ENCODE peak calls at places on chromosomes 7 and 10, in eight cellular contexts. T, N, E, L, Z, J, U and I are unnamed samples.
A peak's percentile ranks its signal among the peaks of the same experiment; 100 is the strongest.

GRCh38 chr7:142983825-142984224 is 21.7 kb upstream of the KEL start:
- DNase-seq in J (no peak), T (no peak), E (no peak), L (no peak), N (no peak), U (no peak), Z (no peak), I (no peak)

GRCh38 chr10:19815478-19816419 is 483 bp upstream of the PLXDC2 start:
- DNase-seq in L (peak; percentile 36), Z (no peak), J (peak; percentile 95), N (no peak), T (peak; percentile 93), E (no peak), U (no peak), I (no peak)

GRCh38 chr7:95636140-95636539 is 39.8 kb upstream of the PDK4 start:
- DNase-seq in N (no peak), J (no peak), U (no peak), L (peak; percentile 82), T (no peak), Z (no peak), E (no peak), I (no peak)

GRCh38 chr7:124697746-124698145 is 67.8 kb downstream of the GPR37 start:
- DNase-seq in T (no peak), L (no peak), U (no peak), J (no peak), N (no peak), Z (no peak), E (no peak), I (no peak)

GRCh38 chr7:107686816-107687387 is 26.3 kb downstream of the SLC26A4 start:
- DNase-seq in L (no peak), N (no peak), Z (no peak), E (no peak), U (no peak), J (no peak), T (no peak), I (no peak)

GRCh38 chr7:56063882-56064625 is at the start of gene SUMF2:
- DNase-seq in Z (peak; percentile 85), J (peak; percentile 96), L (peak; percentile 74), N (peak; percentile 83), U (peak; percentile 73), T (peak; percentile 90), E (peak; percentile 74), I (peak; percentile 89)

GRCh38 chr10:8294779-8295178 is 240.3 kb downstream of the GATA3 start:
- DNase-seq in U (no peak), J (no peak), N (no peak), E (no peak), Z (no peak), L (no peak), T (no peak), I (no peak)

GRCh38 chr10:132575320-132576201 is 38.0 kb downstream of the INPP5A start:
- DNase-seq in J (no peak), L (peak; percentile 86), E (peak; percentile 81), U (no peak), Z (peak; percentile 40), T (peak; percentile 96), N (no peak), I (no peak)

GRCh38 chr10:113663142-113663541 is 699 bp downstream of the NRAP start:
- DNase-seq in N (no peak), E (no peak), J (no peak), Z (no peak), U (no peak), T (no peak), L (no peak), I (no peak)

GRCh38 chr10:89147256-89147655 is 59.9 kb downstream of the CH25H start:
- DNase-seq in E (no peak), L (peak; percentile 64), U (no peak), N (no peak), J (no peak), Z (no peak), T (no peak), I (no peak)

GRCh38 chr10:117497736-117498135 is 44.8 kb upstream of the EMX2 start:
- DNase-seq in T (no peak), U (no peak), J (peak; percentile 28), L (no peak), N (no peak), E (no peak), Z (no peak), I (no peak)

GRCh38 chr10:109992485-109992884 is 15.3 kb upstream of the ADD3 start:
- DNase-seq in Z (no peak), L (no peak), T (no peak), U (no peak), E (no peak), N (no peak), J (no peak), I (no peak)

GRCh38 chr7:72313906-72314305 is 98.2 kb downstream of the CALN1 start:
- DNase-seq in T (no peak), L (no peak), J (no peak), Z (no peak), E (no peak), U (no peak), N (no peak), I (no peak)

GRCh38 chr7:20185988-20186387 is 31.2 kb downstream of the MACC1 start:
- DNase-seq in Z (no peak), L (no peak), E (no peak), J (no peak), T (no peak), N (no peak), U (no peak), I (no peak)

GRCh38 chr7:26490631-26491624 is 199.3 kb downstream of the SNX10 start:
- DNase-seq in E (no peak), N (no peak), J (no peak), Z (no peak), L (peak; percentile 35), U (no peak), T (no peak), I (no peak)

GRCh38 chr7:156907656-156908055 is 14.7 kb upstream of the LMBR1 start:
- DNase-seq in J (no peak), E (no peak), L (peak; percentile 62), T (no peak), N (no peak), Z (no peak), U (no peak), I (no peak)

GRCh38 chr10:73647875-73648228 is 6.6 kb upstream of the MYOZ1 start:
- DNase-seq in E (no peak), L (no peak), Z (no peak), T (no peak), N (no peak), J (no peak), U (no peak), I (no peak)

GRCh38 chr7:98321301-98321700 is 39.8 kb downstream of the BRI3 start:
- DNase-seq in L (no peak), U (no peak), N (no peak), Z (no peak), E (no peak), J (no peak), T (no peak), I (no peak)

GRCh38 chr7:131322046-131322445 is 5.6 kb upstream of the MKLN1 start:
- DNase-seq in J (no peak), U (no peak), T (no peak), N (no peak), Z (no peak), E (no peak), L (no peak), I (no peak)

GRCh38 chr10:4130685-4131084 is 345.7 kb upstream of the KLF6 start:
- DNase-seq in E (no peak), T (peak; percentile 86), L (no peak), Z (no peak), J (no peak), N (no peak), U (no peak), I (no peak)

GRCh38 chr10:102393411-102394078 is 2.0 kb upstream of the NFKB2 start:
- DNase-seq in U (no peak), Z (no peak), N (no peak), E (no peak), J (no peak), T (no peak), L (no peak), I (no peak)

GRCh38 chr7:158357898-158358821 is 229.5 kb downstream of the PTPRN2 start:
- DNase-seq in E (no peak), J (peak; percentile 29), U (no peak), Z (no peak), N (no peak), T (no peak), L (no peak), I (no peak)

GRCh38 chr7:37408241-37408884 is 40.3 kb downstream of the ELMO1 start:
- DNase-seq in U (no peak), T (peak; percentile 85), E (no peak), Z (no peak), N (no peak), J (no peak), L (no peak), I (peak; percentile 30)

GRCh38 chr10:92156874-92157273 is 134.0 kb downstream of the CPEB3 start:
- DNase-seq in Z (no peak), E (no peak), N (no peak), L (no peak), T (no peak), U (no peak), J (no peak), I (no peak)

GRCh38 chr10:51231754-51232153 is 157.5 kb downstream of the PRKG1 start:
- DNase-seq in Z (no peak), T (no peak), J (no peak), N (no peak), U (no peak), E (no peak), L (peak; percentile 51), I (no peak)

GRCh38 chr7:18472161-18472483 is 23.4 kb upstream of the HDAC9 start:
- DNase-seq in T (no peak), Z (no peak), N (no peak), U (no peak), L (no peak), J (no peak), E (no peak), I (no peak)

GRCh38 chr7:27655184-27655583 is 7.5 kb downstream of the HIBADH start:
- DNase-seq in N (no peak), Z (no peak), T (no peak), U (no peak), E (no peak), L (no peak), J (no peak), I (no peak)

GRCh38 chr7:121302214-121302745 is 26.5 kb upstream of the WNT16 start:
- DNase-seq in L (peak; percentile 15), T (no peak), Z (no peak), U (no peak), J (no peak), E (peak; percentile 54), N (no peak), I (no peak)